ENCODE peak calls at places on chromosomes 16 and 17, in eight cellular contexts. U is GM12878, H is left ventricle myocardium inferior, P is neural crest cell, G is transverse colon, I is kidney tubule cell, K is H7, C is T-helper 1 cell. V is an unnamed sample.
A peak's percentile ranks its signal among the peaks of the same experiment; 100 is the strongest.

GRCh38 chr16:80459331-80459777 is 81.4 kb upstream of the DYNLRB2 start:
- DNase-seq in P (no peak), K (no peak), U (no peak), I (peak; percentile 7), C (no peak), H (peak; percentile 15), G (no peak), V (no peak)

GRCh38 chr17:68394608-68395331 is 62.5 kb downstream of the WIPI1 start:
- DNase-seq in U (no peak), K (no peak), P (no peak), I (no peak), H (no peak), G (no peak), C (no peak), V (no peak)

GRCh38 chr16:1280783-1281182 is 24.9 kb downstream of the TPSD1 start:
- DNase-seq in H (no peak), C (no peak), K (peak; percentile 65), U (no peak), G (no peak), P (no peak), I (no peak), V (no peak)

GRCh38 chr17:59725691-59726090 is 18.2 kb downstream of the VMP1 start:
- DNase-seq in C (no peak), U (no peak), P (no peak), K (no peak), I (no peak), G (no peak), H (no peak), V (no peak)

GRCh38 chr16:75763250-75763649 is 37.0 kb upstream of the CPHXL start:
- DNase-seq in U (no peak), G (no peak), K (peak; percentile 13), I (no peak), C (no peak), H (no peak), P (no peak), V (no peak)

GRCh38 chr16:57754354-57755060 is 18.9 kb downstream of the KATNB1 start:
- DNase-seq in I (no peak), P (no peak), U (no peak), H (peak; percentile 3), G (no peak), C (no peak), K (no peak), V (no peak)

GRCh38 chr17:3813171-3813570 is 12.2 kb upstream of the ITGAE start:
- DNase-seq in P (no peak), H (no peak), U (no peak), K (no peak), G (no peak), C (no peak), I (no peak), V (no peak)

GRCh38 chr17:52823155-52823554 is 664.6 kb upstream of the CA10 start:
- DNase-seq in C (no peak), P (no peak), H (no peak), I (no peak), G (no peak), K (no peak), U (no peak), V (no peak)

GRCh38 chr17:8455660-8456059 is 20.0 kb downstream of the NDEL1 start:
- DNase-seq in C (no peak), H (no peak), P (no peak), I (no peak), U (no peak), K (no peak), G (no peak), V (no peak)

GRCh38 chr17:7328840-7329359 is at the start of gene NEURL4:
- DNase-seq in H (no peak), C (no peak), I (no peak), K (no peak), P (peak; percentile 37), U (no peak), G (no peak), V (peak; percentile 42)

GRCh38 chr17:28193241-28193640 is 125.8 kb upstream of the TMEM97 start:
- DNase-seq in P (no peak), I (no peak), H (peak; percentile 25), C (no peak), G (peak; percentile 21), K (no peak), U (no peak), V (no peak)

GRCh38 chr16:76653390-76654026 is 376.3 kb downstream of the CNTNAP4 start:
- DNase-seq in K (no peak), P (peak; percentile 15), I (peak; percentile 56), H (no peak), C (no peak), U (peak; percentile 9), G (no peak), V (peak; percentile 70)

GRCh38 chr17:80855968-80856862 is 135.4 kb upstream of the CHMP6 start:
- DNase-seq in C (no peak), P (no peak), H (no peak), U (peak; percentile 77), G (peak; percentile 46), I (peak; percentile 96), K (no peak), V (peak; percentile 98)

GRCh38 chr17:79323556-79323955 is 248.9 kb downstream of the ENGASE start:
- DNase-seq in H (no peak), P (no peak), U (no peak), K (no peak), C (no peak), I (no peak), G (no peak), V (no peak)

GRCh38 chr16:57412584-57412983 is 8.0 kb downstream of the CCL17 start:
- DNase-seq in K (no peak), H (no peak), G (no peak), C (no peak), I (no peak), U (no peak), P (no peak), V (no peak)

GRCh38 chr17:59415397-59415796 is 83.9 kb downstream of the YPEL2 start:
- DNase-seq in H (no peak), G (no peak), I (no peak), K (no peak), C (no peak), P (no peak), U (no peak), V (no peak)

GRCh38 chr17:64661731-64661980 is 451 bp downstream of the SMURF2 start:
- DNase-seq in P (no peak), G (no peak), C (no peak), U (no peak), H (no peak), I (no peak), K (no peak), V (no peak)

GRCh38 chr17:14019186-14019956 is 49.9 kb upstream of the COX10 start:
- DNase-seq in U (no peak), G (no peak), C (no peak), K (no peak), I (peak; percentile 2), H (no peak), P (no peak), V (no peak)

GRCh38 chr17:56891751-56892150 is 22.1 kb downstream of the TRIM25 start:
- DNase-seq in P (no peak), G (peak; percentile 36), K (peak; percentile 84), U (no peak), I (no peak), C (peak; percentile 22), H (peak; percentile 23), V (peak; percentile 21)

GRCh38 chr17:35630530-35631148 is 43.5 kb downstream of the AP2B1 start:
- DNase-seq in K (no peak), G (no peak), U (no peak), H (no peak), I (peak; percentile 92), P (no peak), C (no peak), V (peak; percentile 29)

GRCh38 chr17:75348386-75349012 is 57.0 kb downstream of the GRB2 start:
- DNase-seq in G (no peak), P (no peak), C (no peak), K (no peak), U (no peak), I (no peak), H (no peak), V (no peak)

GRCh38 chr17:78735832-78736525 is 46.1 kb downstream of the CYTH1 start:
- DNase-seq in K (no peak), I (peak; percentile 79), C (no peak), H (no peak), U (no peak), P (no peak), G (peak; percentile 64), V (peak; percentile 30)

GRCh38 chr17:48153711-48154642 is 46.4 kb downstream of the SNX11 start:
- DNase-seq in C (no peak), P (peak; percentile 22), U (no peak), G (peak; percentile 68), K (peak; percentile 66), I (peak; percentile 38), H (no peak), V (peak; percentile 60)

V was measured in ACHN.